ENCODE peak calls at places on chromosomes 13 and 19, in six cellular contexts. F is IMR-90, O is mesenchymal stem cell, G is H9, R is neuronal stem cell, P is H1. N is an unnamed sample.

GRCh38 chr19:55675661-55676354 is 782 bp downstream of the EPN1 start:
- DNase-seq in R (no peak), G (no peak), O (peak), P (no peak), F (no peak), N (no peak)

GRCh38 chr13:114011226-114011625 is 37.4 kb upstream of the C13orf46 start:
- DNase-seq in P (no peak), R (no peak), O (no peak), G (no peak), F (no peak), N (no peak)

GRCh38 chr19:33906578-33907335 is 110.1 kb downstream of the KCTD15 start:
- DNase-seq in R (peak), G (peak), F (peak), O (peak), P (no peak), N (peak)

GRCh38 chr19:611506-611869 is 21.8 kb downstream of the HCN2 start:
- DNase-seq in R (no peak), G (no peak), F (peak), P (no peak), O (peak), N (no peak)

GRCh38 chr13:42991892-42992584 is at the start of gene EPSTI1:
- DNase-seq in G (peak), F (peak), R (peak), P (no peak), O (peak), N (peak)

GRCh38 chr19:28426902-28427232 is 786.1 kb downstream of the UQCRFS1 start:
- DNase-seq in O (no peak), P (no peak), R (no peak), F (no peak), G (peak), N (no peak)

GRCh38 chr13:39531646-39532045 is 71.3 kb downstream of the LHFPL6 start:
- DNase-seq in O (peak), R (no peak), P (no peak), G (no peak), F (peak), N (no peak)

GRCh38 chr13:33179463-33179862 is 106.1 kb downstream of the STARD13 start:
- DNase-seq in O (no peak), R (no peak), P (no peak), G (no peak), F (no peak), N (no peak)

GRCh38 chr19:13984186-13984585 is 21.9 kb downstream of the RFX1 start:
- DNase-seq in F (no peak), O (no peak), P (no peak), G (no peak), R (no peak), N (no peak)

GRCh38 chr13:100129605-100130004 is 40.7 kb downstream of the PCCA start:
- DNase-seq in P (no peak), G (no peak), R (no peak), O (no peak), F (no peak), N (no peak)

GRCh38 chr13:110568649-110569048 is 7.1 kb upstream of the RAB20 start:
- DNase-seq in P (no peak), F (no peak), O (no peak), R (no peak), G (no peak), N (no peak)

GRCh38 chr19:3548594-3548993 is 8.8 kb downstream of the MFSD12 start:
- DNase-seq in P (no peak), F (no peak), R (no peak), O (no peak), G (no peak), N (no peak)

GRCh38 chr19:48878219-48879024 is 6.2 kb downstream of the PPP1R15A start:
- DNase-seq in R (no peak), F (peak), O (peak), P (no peak), G (no peak), N (peak)

GRCh38 chr13:91778123-91778522 is 379.7 kb downstream of the GPC5 start:
- DNase-seq in G (no peak), F (no peak), R (no peak), O (no peak), P (no peak), N (no peak)

GRCh38 chr13:83740622-83741021 is 141.7 kb downstream of the SLITRK1 start:
- DNase-seq in P (no peak), F (no peak), O (no peak), G (no peak), R (no peak), N (no peak)

GRCh38 chr13:83732755-83733154 is 149.5 kb downstream of the SLITRK1 start:
- DNase-seq in P (no peak), G (no peak), O (no peak), F (no peak), R (no peak), N (no peak)

GRCh38 chr13:83733293-83733692 is 149.0 kb downstream of the SLITRK1 start:
- DNase-seq in G (no peak), F (no peak), P (no peak), O (no peak), R (no peak), N (no peak)

GRCh38 chr13:83738407-83738806 is 143.9 kb downstream of the SLITRK1 start:
- DNase-seq in F (no peak), G (no peak), O (no peak), P (no peak), R (no peak), N (no peak)
- H3K14ac ChIP-seq in F (no peak), G (no peak), O (no peak), P (no peak), R (no peak), N (no peak)

DNA sequence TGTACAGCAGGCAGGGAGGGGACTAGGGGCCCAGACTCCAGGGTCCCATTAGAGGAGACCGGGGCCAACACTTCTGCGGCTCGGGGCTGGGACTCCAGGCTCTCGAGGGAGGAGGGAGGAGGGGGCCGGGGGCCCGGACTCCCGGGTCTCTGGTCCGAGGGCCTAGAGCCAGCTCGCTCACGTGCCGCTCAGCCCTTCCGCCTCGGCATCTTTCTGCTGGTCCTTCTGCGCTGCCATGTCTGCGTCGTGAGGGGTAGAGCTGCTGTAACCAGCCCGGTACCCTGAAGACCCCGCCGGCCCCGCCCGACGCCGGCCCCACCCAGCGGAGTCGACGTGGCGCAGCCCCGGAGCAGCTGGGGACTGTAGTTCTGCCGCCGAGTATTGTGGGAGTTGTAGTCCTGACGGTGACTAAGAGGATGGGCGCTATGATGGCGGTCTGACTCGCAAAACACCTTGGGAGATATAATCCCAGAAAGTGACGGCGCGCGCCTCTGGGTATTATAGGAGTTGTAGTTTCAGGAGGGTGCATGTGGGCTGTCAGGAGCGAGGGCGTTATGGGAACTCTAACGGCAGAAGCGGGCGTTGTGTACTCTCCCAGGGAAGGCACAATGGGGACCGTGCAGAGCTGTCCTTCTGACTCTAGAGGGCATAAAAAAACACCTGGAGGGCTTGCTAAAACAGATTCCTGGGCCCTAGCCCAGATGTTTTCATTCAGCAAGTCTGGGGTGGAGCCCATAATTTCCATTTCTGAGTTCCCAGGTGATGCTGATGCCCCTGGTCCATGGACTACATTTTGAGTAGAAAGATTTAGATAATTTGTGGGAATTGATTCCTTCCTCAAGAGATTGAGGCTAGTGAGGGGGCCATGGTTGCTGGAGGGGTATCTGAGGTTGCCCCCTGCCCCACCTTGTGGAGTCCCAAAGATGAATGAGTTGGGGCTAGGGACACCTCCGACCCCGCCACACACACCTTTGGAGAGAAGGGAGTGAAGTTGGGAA is at the start of gene RABAC1:
- DNase-seq in P (peak), G (peak), R (peak), F (peak), O (peak), N (peak)
- H3K14ac ChIP-seq in P (no peak), G (peak), R (no peak), F (peak), O (peak), N (peak)

GRCh38 chr13:93080587-93080986 is 146.0 kb upstream of the GPC6 start:
- DNase-seq in O (peak), P (no peak), R (no peak), G (no peak), F (peak), N (no peak)
- H3K14ac ChIP-seq in O (no peak), P (no peak), R (no peak), G (no peak), F (no peak), N (no peak)

DNA sequence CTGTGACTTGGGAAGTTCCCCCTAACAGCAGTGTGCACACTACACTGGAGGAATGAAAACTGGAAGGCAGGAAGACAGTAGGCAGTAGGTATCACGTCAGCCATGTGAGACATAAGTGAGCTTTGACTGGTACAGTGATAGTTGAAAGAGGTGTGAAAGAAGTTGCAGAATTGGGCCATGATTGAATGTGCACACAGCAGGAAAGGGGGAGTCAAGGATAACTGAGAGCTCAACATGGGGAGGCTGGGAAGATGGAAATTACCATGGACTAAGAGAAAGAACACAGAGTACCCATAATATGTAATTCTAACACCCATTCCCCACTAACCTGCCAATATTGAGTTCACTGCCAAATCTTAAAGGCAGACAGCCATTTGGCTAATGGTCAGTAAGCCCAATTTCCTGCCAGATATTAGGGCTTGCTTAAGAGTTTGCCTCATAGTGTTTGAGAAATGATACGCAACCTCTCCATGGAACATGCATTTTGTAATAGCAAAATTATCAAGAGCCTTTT is 321.7 kb downstream of the DCT start:
- DNase-seq in O (no peak), P (no peak), G (no peak), R (no peak), F (no peak), N (no peak)
- H3K14ac ChIP-seq in O (no peak), P (no peak), G (no peak), R (no peak), F (no peak), N (no peak)

DNA sequence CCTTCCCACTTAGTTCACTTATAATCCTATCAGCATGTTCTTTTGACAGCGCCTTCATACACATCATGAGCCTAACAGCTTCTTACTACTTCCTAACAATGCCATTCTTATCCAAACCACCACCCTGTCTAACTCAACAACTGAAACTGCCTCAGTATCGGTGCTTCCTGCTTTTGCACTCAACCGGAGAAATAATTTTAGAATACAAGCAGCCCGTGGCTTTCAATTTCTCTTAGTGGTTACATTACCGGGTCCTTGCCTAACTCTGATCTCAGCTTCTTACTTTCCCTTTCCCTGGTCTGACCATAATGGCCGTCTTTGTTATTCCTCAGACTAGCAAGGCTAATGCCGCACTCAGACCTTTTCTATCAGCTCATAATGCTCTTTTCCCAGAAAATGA is 17.0 kb downstream of the ZFP82 start:
- DNase-seq in G (no peak), R (no peak), P (no peak), O (no peak), F (no peak), N (no peak)
- H3K14ac ChIP-seq in G (no peak), R (no peak), P (no peak), O (no peak), F (no peak), N (no peak)

DNA sequence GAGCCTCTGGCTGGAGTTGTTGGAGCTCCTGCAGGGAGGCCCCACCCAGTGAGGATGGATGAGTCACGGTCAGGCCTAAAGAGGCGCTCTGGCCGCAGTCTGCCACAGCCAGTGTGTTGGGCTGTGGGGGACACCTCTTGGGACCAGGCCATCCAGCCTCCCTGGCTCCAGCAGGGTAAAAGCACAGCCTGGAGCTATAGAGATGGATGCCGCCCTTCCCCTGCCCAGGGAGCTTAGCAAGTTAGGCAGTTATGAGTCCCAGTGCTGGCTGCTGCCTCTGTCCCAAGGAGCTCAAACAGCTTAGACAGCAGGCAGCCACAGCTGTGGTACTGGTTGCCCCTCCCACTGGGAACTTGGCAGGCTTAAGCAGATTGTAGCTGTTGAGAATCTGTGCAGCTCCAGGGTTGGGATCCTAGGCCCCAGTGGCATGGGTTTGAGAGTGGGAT is 100.9 kb downstream of the NDFIP2 start:
- DNase-seq in R (no peak), F (peak), O (peak), G (peak), P (no peak), N (no peak)
- H3K14ac ChIP-seq in R (no peak), F (no peak), O (no peak), G (no peak), P (no peak), N (no peak)

DNA sequence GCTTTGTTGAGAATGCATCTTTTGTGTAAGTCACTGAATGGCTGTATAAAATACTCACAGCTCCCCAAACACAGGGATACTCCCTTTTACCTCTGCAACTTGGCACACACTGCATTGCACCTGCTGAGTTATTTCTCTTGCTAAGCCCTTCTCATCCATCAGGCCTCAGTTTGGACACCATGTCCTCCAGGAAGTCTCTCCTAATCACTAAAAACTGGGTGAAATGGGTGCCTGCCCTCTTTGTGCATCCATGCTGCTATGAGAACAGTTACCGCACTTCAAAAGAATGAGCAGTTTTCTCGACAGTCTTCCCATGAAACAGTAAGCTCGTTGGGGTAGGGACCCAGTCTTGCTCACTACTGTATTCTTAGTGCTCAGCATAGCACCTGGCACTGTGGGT is 4.6 kb upstream of the SLC25A30 start:
- DNase-seq in F (no peak), R (no peak), G (no peak), O (no peak), P (no peak), N (no peak)
- H3K14ac ChIP-seq in F (no peak), R (no peak), G (no peak), O (no peak), P (no peak), N (no peak)

GRCh38 chr13:37014609-37015008 is 14.0 kb downstream of the EXOSC8 start:
- DNase-seq in P (no peak), F (peak), O (peak), R (no peak), G (no peak), N (no peak)

GRCh38 chr13:37009692-37010091 is 9.1 kb downstream of the EXOSC8 start:
- DNase-seq in P (no peak), O (no peak), G (no peak), F (no peak), R (no peak), N (no peak)

GRCh38 chr13:37011002-37011401 is 10.4 kb downstream of the EXOSC8 start:
- DNase-seq in F (peak), O (no peak), P (no peak), G (no peak), R (no peak), N (no peak)

GRCh38 chr13:37011788-37012187 is 11.2 kb downstream of the EXOSC8 start:
- DNase-seq in G (no peak), P (no peak), O (no peak), R (no peak), F (no peak), N (no peak)

DNA sequence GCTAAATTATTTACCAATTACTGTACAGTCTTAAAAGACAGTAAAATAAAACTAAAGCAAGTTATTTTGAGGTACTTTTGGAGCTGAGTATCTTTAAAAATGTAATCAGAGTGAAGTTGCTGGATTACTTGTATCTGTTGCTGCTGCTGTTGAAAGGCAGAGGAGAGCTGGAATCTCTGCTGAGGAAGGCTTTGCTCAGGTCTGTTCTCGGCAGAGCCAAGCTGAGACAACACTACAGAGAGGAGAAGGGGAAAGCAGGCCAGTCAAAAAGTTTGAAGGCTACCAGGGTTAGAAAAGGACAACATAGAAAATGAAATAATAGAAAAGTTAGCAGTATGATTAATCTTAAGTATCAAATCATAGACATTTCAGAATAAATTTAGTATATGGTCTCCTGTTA is 9.8 kb downstream of the EXOSC8 start:
- DNase-seq in G (no peak), F (no peak), O (no peak), R (no peak), P (no peak), N (no peak)
- H3K14ac ChIP-seq in G (no peak), F (no peak), O (no peak), R (no peak), P (no peak), N (no peak)

GRCh38 chr13:62119739-62120700 is 704.4 kb upstream of the PCDH20 start:
- DNase-seq in F (peak), O (peak), P (no peak), G (no peak), R (no peak), N (no peak)
- H3K14ac ChIP-seq in F (no peak), O (no peak), P (no peak), G (no peak), R (no peak), N (no peak)

GRCh38 chr19:35516310-35516709 is 2.9 kb upstream of the DMKN start:
- DNase-seq in F (no peak), P (no peak), O (no peak), R (no peak), G (no peak), N (no peak)
- H3K14ac ChIP-seq in F (no peak), P (no peak), O (no peak), R (no peak), G (no peak), N (no peak)